ENCODE peak calls at places on chromosomes 4 and X, in ten cellular contexts. H is upper lobe of right lung, L is NCI-H510A treated with DMSO at 0.1 percent for 48 hours, B is AG09319, J is GM13976, T is KG1, D is HFF-Myc, U is aorta, I is NCI-H2081, W is left cardiac atrium. E is an unnamed sample.

GRCh38 chr4:71692963-71693362 is 90.9 kb downstream of the GC start:
- DNase-seq in H (no peak), L (no peak), B (no peak), J (no peak), T (no peak), D (no peak), U (no peak), I (no peak), W (no peak), E (no peak)

GRCh38 chr4:89765966-89766365 is 71.0 kb downstream of the SNCA start:
- DNase-seq in H (no peak), L (no peak), B (peak; percentile 84), J (no peak), T (no peak), D (peak; percentile 35), U (no peak), I (no peak), W (no peak), E (no peak)

GRCh38 chr4:183398298-183399129 is 45.9 kb upstream of the CDKN2AIP start:
- DNase-seq in H (peak; percentile 87), L (peak; percentile 31), B (peak; percentile 59), J (peak; percentile 83), T (no peak), D (no peak), U (peak; percentile 91), I (peak; percentile 11), W (peak; percentile 80), E (peak; percentile 67)

GRCh38 chr4:56200275-56200674 is 187.0 kb downstream of the AASDH start:
- DNase-seq in H (no peak), L (no peak), B (no peak), J (no peak), T (no peak), D (no peak), U (no peak), I (no peak), W (no peak), E (no peak)

GRCh38 chr4:110005461-110006056 is 92.9 kb downstream of the EGF start:
- DNase-seq in H (no peak), L (peak; percentile 33), B (peak; percentile 45), J (peak; percentile 65), T (peak; percentile 64), D (peak; percentile 54), U (no peak), I (no peak), W (no peak), E (peak; percentile 39)

GRCh38 chr4:77418333-77418732 is 187.3 kb upstream of the CXCL13 start:
- DNase-seq in H (no peak), L (peak; percentile 69), B (no peak), J (no peak), T (no peak), D (no peak), U (no peak), I (no peak), W (no peak), E (no peak)

GRCh38 chr4:164467493-164467892 is 286.4 kb upstream of the SMIM31 start:
- DNase-seq in H (no peak), L (no peak), B (no peak), J (no peak), T (no peak), D (no peak), U (no peak), I (no peak), W (no peak), E (no peak)

GRCh38 chrX:1222511-1223252 is 10.2 kb upstream of the CRLF2 start:
- DNase-seq in H (no peak), L (no peak), B (no peak), J (no peak), T (no peak), D (no peak), U (no peak), I (no peak), W (no peak), E (no peak)

GRCh38 chr4:158968961-158969360 is 133.9 kb upstream of the RAPGEF2 start:
- DNase-seq in H (no peak), L (no peak), B (no peak), J (no peak), T (no peak), D (no peak), U (no peak), I (no peak), W (no peak), E (no peak)

GRCh38 chrX:149495573-149496071 is 9.5 kb downstream of the IDS start:
- DNase-seq in H (no peak), L (no peak), B (no peak), J (no peak), T (no peak), D (no peak), U (no peak), I (no peak), W (no peak), E (no peak)

GRCh38 chrX:130179579-130180215 is 7.9 kb downstream of the RAB33A start:
- DNase-seq in H (no peak), L (no peak), B (no peak), J (no peak), T (no peak), D (no peak), U (no peak), I (no peak), W (no peak), E (no peak)

GRCh38 chr4:119521306-119521705 is 107.3 kb downstream of the PDE5A start:
- DNase-seq in H (no peak), L (no peak), B (no peak), J (no peak), T (no peak), D (no peak), U (no peak), I (no peak), W (no peak), E (no peak)

GRCh38 chr4:165398570-165398969 is 19.8 kb downstream of the CPE start:
- DNase-seq in H (no peak), L (peak; percentile 92), B (no peak), J (no peak), T (no peak), D (peak; percentile 56), U (no peak), I (peak; percentile 89), W (no peak), E (no peak)

GRCh38 chr4:153464068-153464467 is 2.1 kb upstream of the TMEM131L start:
- DNase-seq in H (no peak), L (peak; percentile 33), B (no peak), J (no peak), T (no peak), D (no peak), U (no peak), I (no peak), W (no peak), E (no peak)

GRCh38 chrX:97234471-97235097 is 350.9 kb downstream of the RPA4 start:
- DNase-seq in H (no peak), L (no peak), B (no peak), J (peak; percentile 50), T (no peak), D (no peak), U (no peak), I (no peak), W (no peak), E (peak; percentile 35)

GRCh38 chr4:139797287-139797686 is 131.7 kb downstream of the MGST2 start:
- DNase-seq in H (no peak), L (no peak), B (no peak), J (no peak), T (no peak), D (no peak), U (no peak), I (no peak), W (no peak), E (no peak)

GRCh38 chr4:173270312-173271027 is 63.7 kb downstream of the HMGB2 start:
- DNase-seq in H (no peak), L (no peak), B (no peak), J (no peak), T (no peak), D (no peak), U (no peak), I (no peak), W (no peak), E (no peak)

GRCh38 chr4:7206856-7207567 is 14.7 kb downstream of the SORCS2 start:
- DNase-seq in H (peak; percentile 89), L (no peak), B (peak; percentile 62), J (no peak), T (no peak), D (peak; percentile 32), U (peak; percentile 96), I (no peak), W (peak; percentile 88), E (no peak)

GRCh38 chr4:56531149-56531770 is 25.7 kb downstream of the ARL9 start:
- DNase-seq in H (no peak), L (peak; percentile 20), B (no peak), J (no peak), T (no peak), D (no peak), U (no peak), I (no peak), W (no peak), E (no peak)

GRCh38 chrX:122546269-122546668 is 637.8 kb upstream of the GRIA3 start:
- DNase-seq in H (no peak), L (no peak), B (no peak), J (no peak), T (no peak), D (no peak), U (no peak), I (no peak), W (no peak), E (no peak)

GRCh38 chrX:140766024-140766611 is 56.6 kb downstream of the LINC00632 start:
- DNase-seq in H (peak; percentile 60), L (peak; percentile 1), B (peak; percentile 31), J (peak; percentile 34), T (peak; percentile 19), D (peak; percentile 30), U (peak; percentile 78), I (no peak), W (peak; percentile 24), E (no peak)

GRCh38 chr4:78742300-78742699 is 33.9 kb upstream of the BMP2K start:
- DNase-seq in H (no peak), L (no peak), B (no peak), J (no peak), T (no peak), D (no peak), U (no peak), I (no peak), W (no peak), E (peak; percentile 44)

GRCh38 chr4:89298160-89298559 is 9.4 kb downstream of the GPRIN3 start:
- DNase-seq in H (no peak), L (peak; percentile 11), B (no peak), J (no peak), T (no peak), D (no peak), U (no peak), I (no peak), W (no peak), E (no peak)

GRCh38 chrX:17939724-17940123 is 78.6 kb upstream of the RAI2 start:
- DNase-seq in H (no peak), L (no peak), B (no peak), J (no peak), T (no peak), D (no peak), U (no peak), I (no peak), W (no peak), E (no peak)

GRCh38 chrX:3549442-3549875 is 164.0 kb downstream of the PRKX start:
- DNase-seq in H (no peak), L (peak; percentile 28), B (no peak), J (no peak), T (no peak), D (no peak), U (no peak), I (no peak), W (peak; percentile 22), E (no peak)

GRCh38 chr4:182085051-182085480 is 158.1 kb upstream of the TENM3 start:
- DNase-seq in H (no peak), L (no peak), B (no peak), J (no peak), T (no peak), D (no peak), U (no peak), I (no peak), W (no peak), E (no peak)

GRCh38 chr4:40180356-40180755 is 16.5 kb upstream of the RHOH start:
- DNase-seq in H (no peak), L (no peak), B (peak; percentile 71), J (no peak), T (no peak), D (peak; percentile 36), U (no peak), I (no peak), W (no peak), E (no peak)

GRCh38 chr4:182174979-182175378 is 68.2 kb upstream of the TENM3 start:
- DNase-seq in H (no peak), L (peak; percentile 44), B (no peak), J (no peak), T (no peak), D (no peak), U (no peak), I (no peak), W (no peak), E (no peak)

E was measured in GM06990.